ENCODE peak calls at places on chromosomes 12 and 14, in eight cellular contexts. E is A549, P is body of pancreas, K is suprapubic skin, B is Peyer's patch, V is uterus, R is heart left ventricle, O is HCT116. M is an unnamed sample.

GRCh38 chr14:57725399-57726077 is 140.4 kb downstream of the SLC35F4 start:
- DNase-seq in P (no peak), R (no peak), V (no peak), K (no peak), E (peak; percentile 56), B (no peak), O (peak; percentile 53), M (no peak)

GRCh38 chr14:32078794-32079663 is 1.9 kb downstream of the ARHGAP5 start:
- DNase-seq in V (no peak), B (no peak), O (peak; percentile 69), K (no peak), R (no peak), P (no peak), E (peak; percentile 24), M (no peak)

GRCh38 chr14:85883971-85884370 is 354.0 kb downstream of the FLRT2 start:
- DNase-seq in E (no peak), P (no peak), O (no peak), B (no peak), R (no peak), V (no peak), K (no peak), M (no peak)

GRCh38 chr12:53735556-53735955 is 8.3 kb upstream of the CALCOCO1 start:
- DNase-seq in R (peak; percentile 63), O (no peak), P (peak; percentile 93), V (no peak), E (no peak), B (no peak), K (no peak), M (no peak)

GRCh38 chr14:90132821-90133570 is 71.2 kb downstream of the KCNK13 start:
- DNase-seq in B (no peak), R (no peak), O (no peak), P (no peak), E (no peak), K (no peak), V (no peak), M (no peak)

GRCh38 chr14:23727566-23728335 is 91.6 kb downstream of the DHRS2 start:
- DNase-seq in R (no peak), V (no peak), E (peak; percentile 66), P (peak; percentile 38), B (no peak), K (no peak), O (peak; percentile 56), M (no peak)

GRCh38 chr12:46473634-46474201 is 101.1 kb upstream of the SLC38A2 start:
- DNase-seq in E (peak; percentile 96), P (peak; percentile 79), B (peak; percentile 50), R (peak; percentile 78), O (peak; percentile 87), K (no peak), V (peak; percentile 50), M (peak; percentile 68)

GRCh38 chr14:45664668-45665356 is 411.8 kb upstream of the MIS18BP1 start:
- DNase-seq in E (peak; percentile 9), K (no peak), P (no peak), R (no peak), V (no peak), B (no peak), O (no peak), M (no peak)

GRCh38 chr12:95177201-95177768 is 40.0 kb downstream of the FGD6 start:
- DNase-seq in P (no peak), O (no peak), V (no peak), R (no peak), B (no peak), E (no peak), K (no peak), M (no peak)

GRCh38 chr14:63203618-63204406 is 431 bp upstream of the RHOJ start:
- DNase-seq in E (peak; percentile 37), R (peak; percentile 89), B (peak; percentile 46), O (no peak), P (peak; percentile 71), K (peak; percentile 86), V (peak; percentile 82), M (peak; percentile 66)

GRCh38 chr12:111405856-111406473 is at the start of gene SH2B3:
- DNase-seq in R (peak; percentile 80), K (peak; percentile 87), V (peak; percentile 80), B (no peak), O (no peak), P (no peak), E (no peak), M (no peak)

GRCh38 chr12:67145692-67146091 is 123.5 kb upstream of the CAND1 start:
- DNase-seq in P (no peak), V (no peak), R (no peak), O (no peak), E (no peak), B (no peak), K (no peak), M (no peak)

GRCh38 chr14:105168979-105169507 is 467 bp upstream of the JAG2 start:
- DNase-seq in P (no peak), K (no peak), B (peak; percentile 63), E (peak; percentile 68), V (no peak), R (peak; percentile 68), O (no peak), M (no peak)

GRCh38 chr14:73188501-73188903 is 48.8 kb upstream of the PAPLN start:
- DNase-seq in V (no peak), P (no peak), O (no peak), K (no peak), R (no peak), E (peak; percentile 45), B (no peak), M (peak; percentile 53)

GRCh38 chr14:36313898-36314297 is 6.5 kb downstream of the MBIP start:
- DNase-seq in P (no peak), E (peak; percentile 14), K (no peak), R (no peak), B (no peak), V (no peak), O (no peak), M (no peak)
- TF ChIP-seq CTCF in P (no peak), E (peak; percentile 14), K (no peak), R (no peak), B (no peak), V (no peak), O (no peak), M (no peak)

GRCh38 chr12:59595557-59596231 is at the start of gene SLC16A7:
- DNase-seq in R (peak; percentile 96), E (peak; percentile 22), V (peak; percentile 91), B (peak; percentile 89), O (peak; percentile 59), P (peak; percentile 95), K (peak; percentile 93), M (peak; percentile 94)
- TF ChIP-seq POLR2A in R (peak; percentile 29), E (no peak), V (no peak), B (no peak), O (no peak), P (no peak), K (no peak), M (peak; percentile 78)

GRCh38 chr14:59020382-59020781 is 168.1 kb upstream of the DAAM1 start:
- DNase-seq in K (no peak), B (no peak), V (no peak), P (peak; percentile 21), E (peak; percentile 48), R (no peak), O (peak; percentile 18), M (peak; percentile 50)
- TF ChIP-seq CTCF in K (no peak), B (no peak), V (no peak), P (no peak), E (peak; percentile 31), R (no peak), O (peak; percentile 16), M (peak; percentile 34)

DNA sequence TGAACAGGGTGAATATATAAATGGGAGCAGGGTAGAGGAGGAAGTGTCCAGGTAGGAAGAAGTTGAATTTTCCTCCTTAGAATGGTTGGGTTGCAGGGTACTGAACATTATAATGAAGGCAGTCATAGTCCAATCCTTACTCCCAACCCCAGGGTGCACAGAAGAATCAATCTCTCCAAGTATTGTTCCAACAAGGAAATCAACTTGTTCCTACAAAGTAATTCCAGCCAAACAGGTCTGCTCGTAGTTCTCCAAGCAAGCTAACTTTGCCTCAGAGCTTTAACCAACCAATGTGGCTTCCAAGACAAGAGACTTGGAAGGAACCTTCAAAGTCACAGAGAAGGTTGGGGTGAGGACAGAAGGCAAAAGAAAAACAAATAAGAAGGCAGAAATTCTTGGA is 527.2 kb downstream of the MED13L start:
- DNase-seq in R (no peak), P (no peak), E (no peak), O (no peak), V (no peak), K (no peak), B (no peak), M (no peak)
- TF ChIP-seq POLR2A in R (no peak), P (no peak), E (no peak), O (no peak), V (no peak), K (no peak), B (no peak), M (no peak)

GRCh38 chr12:117043598-117043901 is 55.7 kb downstream of the TESC start:
- DNase-seq in K (no peak), B (no peak), R (no peak), E (no peak), V (no peak), O (no peak), P (no peak), M (no peak)
- TF ChIP-seq CTCF in K (no peak), B (no peak), R (no peak), E (no peak), V (no peak), O (no peak), P (no peak), M (no peak)

GRCh38 chr12:56129210-56129691 is 1.2 kb downstream of the ESYT1 start:
- DNase-seq in V (peak; percentile 76), P (peak; percentile 66), K (peak; percentile 80), B (peak; percentile 72), R (peak; percentile 71), O (no peak), E (peak; percentile 47), M (peak; percentile 59)
- TF ChIP-seq POLR2A in V (no peak), P (peak; percentile 32), K (no peak), B (peak; percentile 38), R (peak; percentile 25), O (no peak), E (no peak), M (no peak)

DNA sequence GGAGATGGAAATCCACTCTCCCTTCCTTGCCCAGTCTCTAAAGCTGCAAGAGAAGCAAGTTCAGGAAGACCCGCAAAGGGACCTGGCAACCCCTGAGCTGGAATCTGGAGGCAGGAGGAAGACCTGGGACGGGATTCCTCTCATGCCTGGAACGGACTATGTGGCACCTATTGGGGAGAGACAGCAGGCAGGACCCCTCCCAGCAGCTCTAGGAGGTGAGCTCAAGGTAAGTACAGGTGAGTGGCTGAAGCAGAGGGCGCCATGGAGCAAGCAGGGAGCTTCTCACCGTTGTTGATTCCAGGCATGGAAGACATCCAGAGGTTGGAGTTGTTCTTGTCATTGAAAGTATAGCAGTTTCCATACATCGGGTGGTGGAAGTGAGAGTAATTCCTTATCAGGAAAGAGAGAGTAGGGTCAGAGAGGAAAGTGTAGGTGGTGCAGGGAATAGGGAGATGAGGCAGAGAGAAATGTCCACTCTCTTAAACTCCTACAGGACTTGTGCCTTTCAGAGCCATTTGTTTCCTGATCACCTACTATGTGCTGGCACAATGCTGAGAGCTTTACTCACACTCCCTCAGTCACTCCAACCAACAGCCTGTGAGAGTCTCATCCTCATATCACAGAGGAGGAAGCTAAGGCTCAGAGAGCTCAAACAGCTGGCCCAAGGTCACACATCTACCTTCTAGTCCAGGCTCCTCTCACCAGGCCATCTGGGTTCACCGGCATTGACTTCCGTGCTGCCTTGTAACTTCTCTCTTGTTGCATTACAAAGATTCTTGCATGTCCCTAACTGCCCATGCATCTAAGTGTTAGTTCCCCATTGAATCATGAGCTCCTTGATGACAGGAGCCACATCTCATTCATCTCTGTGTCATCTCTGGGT is 13.9 kb upstream of the TNFRSF1A start:
- DNase-seq in O (no peak), R (no peak), K (no peak), B (no peak), V (no peak), P (no peak), E (no peak), M (no peak)
- TF ChIP-seq CTCF in O (peak; percentile 11), R (no peak), K (no peak), B (no peak), V (no peak), P (no peak), E (no peak), M (no peak)